ENCODE peak calls at places on chromosome 6, in seven cellular contexts. H is NCI-H446, Y is left lung, I is neural crest cell, O is NAMALWA, X is left ventricle myocardium inferior, G is foreskin fibroblast. W is an unnamed sample.

GRCh38 chr6:3383525-3383924 is 73.3 kb downstream of the SLC22A23 start:
- DNase-seq in O (no peak), I (no peak), H (no peak), X (no peak), G (peak), Y (no peak), W (peak)

GRCh38 chr6:45613678-45614077 is 235.9 kb upstream of the SUPT3H start:
- DNase-seq in G (peak), O (no peak), X (peak), Y (peak), I (no peak), H (no peak), W (peak)

GRCh38 chr6:118252474-118252873 is 295.6 kb upstream of the PLN start:
- DNase-seq in O (peak), H (no peak), I (no peak), Y (no peak), X (no peak), G (no peak), W (no peak)

GRCh38 chr6:14453712-14454466 is 336.3 kb downstream of the CD83 start:
- DNase-seq in H (peak), I (no peak), Y (no peak), X (no peak), O (no peak), G (no peak), W (no peak)

GRCh38 chr6:138007014-138007472 is 100.2 kb downstream of the PERP start:
- DNase-seq in H (no peak), X (no peak), Y (no peak), O (peak), G (peak), I (no peak), W (no peak)

GRCh38 chr6:28944412-28945006 is 20.7 kb upstream of the TRIM27 start:
- DNase-seq in H (peak), G (peak), X (no peak), Y (no peak), O (peak), I (peak), W (peak)

GRCh38 chr6:53919881-53920360 is 125.1 kb downstream of the LRRC1 start:
- DNase-seq in I (no peak), X (no peak), G (no peak), O (no peak), H (no peak), Y (no peak), W (no peak)

GRCh38 chr6:34174846-34175399 is 29.0 kb upstream of the GRM4 start:
- DNase-seq in H (no peak), X (no peak), I (no peak), G (no peak), Y (no peak), O (no peak), W (no peak)

GRCh38 chr6:130046711-130047439 is 28.5 kb downstream of the L3MBTL3 start:
- DNase-seq in Y (no peak), O (no peak), X (no peak), I (no peak), H (no peak), G (peak), W (no peak)

GRCh38 chr6:140538926-140539325 is 1164.5 kb upstream of the CITED2 start:
- DNase-seq in H (no peak), O (no peak), G (no peak), X (no peak), I (no peak), Y (no peak), W (no peak)

GRCh38 chr6:106334646-106335448 is 9.3 kb upstream of the ATG5 start:
- DNase-seq in O (peak), H (peak), I (peak), Y (peak), G (no peak), X (no peak), W (peak)

GRCh38 chr6:157232161-157232895 is 91.0 kb downstream of the TMEM242 start:
- DNase-seq in G (no peak), Y (no peak), X (no peak), H (no peak), O (no peak), I (no peak), W (no peak)

GRCh38 chr6:36523936-36524499 is 23.3 kb downstream of the STK38 start:
- DNase-seq in G (no peak), Y (no peak), O (no peak), X (no peak), H (no peak), I (no peak), W (no peak)

GRCh38 chr6:73109659-73110058 is 115.6 kb downstream of the KHDC1L start:
- DNase-seq in X (no peak), I (no peak), G (no peak), H (no peak), O (no peak), Y (no peak), W (no peak)

GRCh38 chr6:158647501-158647900 is 2.4 kb upstream of the SYTL3 start:
- DNase-seq in H (peak), Y (no peak), G (no peak), O (peak), I (no peak), X (no peak), W (no peak)

GRCh38 chr6:46305833-46306232 is 135.1 kb upstream of the ENPP5 start:
- DNase-seq in H (no peak), X (no peak), O (no peak), I (no peak), Y (no peak), G (no peak), W (no peak)

GRCh38 chr6:120873125-120873865 is 461.0 kb downstream of the TBC1D32 start:
- DNase-seq in O (no peak), X (no peak), H (no peak), G (no peak), Y (no peak), I (no peak), W (no peak)

GRCh38 chr6:36120979-36121706 is 9.2 kb upstream of the MAPK13 start:
- DNase-seq in G (peak), H (no peak), O (peak), I (no peak), Y (peak), X (peak), W (peak)

GRCh38 chr6:55875420-55875819 is at the start of gene BMP5:
- DNase-seq in H (no peak), G (no peak), O (no peak), X (no peak), I (no peak), Y (no peak), W (no peak)

GRCh38 chr6:153787341-153787606 is 251.8 kb upstream of the OPRM1 start:
- DNase-seq in G (no peak), I (no peak), X (no peak), Y (no peak), O (no peak), H (no peak), W (no peak)

GRCh38 chr6:18763086-18763485 is 375.9 kb downstream of the RNF144B start:
- DNase-seq in Y (no peak), X (no peak), H (no peak), I (no peak), G (no peak), O (no peak), W (no peak)

GRCh38 chr6:113909224-113909856 is 52.2 kb downstream of the MARCKS start:
- DNase-seq in H (peak), X (no peak), G (peak), I (peak), O (peak), Y (no peak), W (no peak)

GRCh38 chr6:133951227-133951626 is 1.8 kb upstream of the TBPL1 start:
- DNase-seq in I (no peak), H (no peak), G (no peak), X (no peak), O (no peak), Y (no peak), W (no peak)

GRCh38 chr6:30325873-30326445 is 768 bp upstream of the TRIM39 start:
- DNase-seq in Y (peak), H (no peak), X (no peak), G (no peak), O (peak), I (no peak), W (peak)

GRCh38 chr6:44297063-44298038 is 15.8 kb downstream of the AARS2 start:
- DNase-seq in G (peak), X (peak), Y (no peak), I (peak), H (no peak), O (no peak), W (peak)

GRCh38 chr6:134291156-134291555 is 26.8 kb downstream of the SGK1 start:
- DNase-seq in I (no peak), G (no peak), X (no peak), O (no peak), Y (no peak), H (no peak), W (no peak)

GRCh38 chr6:45226081-45226480 is 102.0 kb upstream of the RUNX2 start:
- DNase-seq in X (no peak), G (no peak), H (no peak), I (no peak), Y (no peak), O (peak), W (no peak)

GRCh38 chr6:62362097-62362496 is 76.1 kb upstream of the KHDRBS2 start:
- DNase-seq in O (no peak), X (no peak), Y (no peak), I (no peak), H (no peak), G (no peak), W (no peak)

GRCh38 chr6:3294921-3295871 is 36.4 kb downstream of the PSMG4 start:
- DNase-seq in G (no peak), O (peak), H (no peak), X (no peak), Y (peak), I (no peak), W (no peak)

GRCh38 chr6:46642928-46643751 is 9.5 kb downstream of the CYP39A1 start:
- DNase-seq in G (no peak), O (no peak), Y (no peak), I (no peak), H (no peak), X (no peak), W (no peak)

GRCh38 chr6:34462561-34462971 is 3.3 kb upstream of the PACSIN1 start:
- DNase-seq in H (no peak), G (peak), O (no peak), I (peak), Y (no peak), X (peak), W (peak)

GRCh38 chr6:106117579-106117978 is 31.4 kb downstream of the PRDM1 start:
- DNase-seq in O (no peak), Y (peak), X (no peak), H (no peak), I (no peak), G (no peak), W (no peak)

GRCh38 chr6:16440656-16441212 is 202.3 kb downstream of the GMPR start:
- DNase-seq in O (no peak), X (no peak), Y (no peak), G (no peak), I (no peak), H (no peak), W (no peak)

GRCh38 chr6:35264550-35265274 is 5.2 kb downstream of the ZNF76 start:
- DNase-seq in I (no peak), H (no peak), G (no peak), O (no peak), Y (no peak), X (no peak), W (no peak)